ENCODE peak calls at places on chromosomes 5 and 9, in four cellular contexts. I, U, F and H are unnamed samples.

GRCh38 chr5:54296386-54296785 is 14.0 kb downstream of the ARL15 start:
- DNase-seq in I (no peak), U (no peak), F (peak), H (no peak)

GRCh38 chr9:91374939-91375338 is 13.2 kb upstream of the AUH start:
- DNase-seq in I (no peak), U (peak), F (no peak), H (no peak)

GRCh38 chr5:171980729-171981128 is 25.7 kb downstream of the FBXW11 start:
- DNase-seq in I (no peak), U (no peak), F (no peak), H (no peak)

GRCh38 chr5:163509288-163510040 is 4.0 kb downstream of the MAT2B start:
- DNase-seq in I (no peak), U (no peak), F (peak), H (peak)

GRCh38 chr5:160342413-160342941 is 27.9 kb downstream of the C1QTNF2 start:
- DNase-seq in I (no peak), U (peak), F (no peak), H (no peak)

GRCh38 chr9:121837113-121838010 is 185.9 kb downstream of the DAB2IP start:
- DNase-seq in I (no peak), U (no peak), F (no peak), H (no peak)

GRCh38 chr5:76926329-76927105 is 26.3 kb upstream of the CRHBP start:
- DNase-seq in I (no peak), U (peak), F (no peak), H (no peak)

GRCh38 chr9:6552033-6552737 is 93.3 kb downstream of the GLDC start:
- DNase-seq in I (no peak), U (peak), F (peak), H (peak)

GRCh38 chr9:119289740-119290139 is 79.5 kb downstream of the BRINP1 start:
- DNase-seq in I (no peak), U (peak), F (peak), H (peak)

GRCh38 chr5:74673011-74673790 is 11.8 kb upstream of the HEXB start:
- DNase-seq in I (peak), U (peak), F (peak), H (peak)

GRCh38 chr5:133050500-133050899 is 1.3 kb upstream of the HSPA4 start:
- DNase-seq in I (no peak), U (no peak), F (no peak), H (no peak)

GRCh38 chr5:137733011-137733410 is 2.9 kb downstream of the KLHL3 start:
- DNase-seq in I (no peak), U (peak), F (no peak), H (no peak)

GRCh38 chr9:117677578-117677977 is 26.6 kb upstream of the TLR4 start:
- DNase-seq in I (no peak), U (no peak), F (no peak), H (no peak)